ENCODE peak calls at places on chromosomes 16 and 17, in eight cellular contexts. One of them, this sample, is unnamed.

GRCh38 chr17:30344283-30345088 is 10.6 kb upstream of the TMIGD1 start:
- DNase-seq in HFFc6: no peak
- DNase-seq in fibroblast of lung: peak; percentile 75
- DNase-seq in CD8-positive, alpha-beta T cell: no peak
- DNase-seq in transverse colon: peak; percentile 72
- DNase-seq in A549: no peak
- DNase-seq in neural crest cell: no peak
- DNase-seq in lower leg skin: no peak
- DNase-seq in this sample: peak; percentile 61

GRCh38 chr16:7392206-7392605 is 59.6 kb downstream of the RBFOX1 start:
- DNase-seq in transverse colon: no peak
- DNase-seq in neural crest cell: no peak
- DNase-seq in A549: no peak
- DNase-seq in CD8-positive, alpha-beta T cell: no peak
- DNase-seq in lower leg skin: no peak
- DNase-seq in fibroblast of lung: no peak
- DNase-seq in HFFc6: no peak
- DNase-seq in this sample: no peak

GRCh38 chr17:8472663-8473062 is 37.0 kb downstream of the NDEL1 start:
- DNase-seq in transverse colon: no peak
- DNase-seq in HFFc6: no peak
- DNase-seq in neural crest cell: no peak
- DNase-seq in fibroblast of lung: no peak
- DNase-seq in CD8-positive, alpha-beta T cell: no peak
- DNase-seq in lower leg skin: no peak
- DNase-seq in A549: no peak
- DNase-seq in this sample: no peak

GRCh38 chr16:89426736-89427525 is 63.4 kb downstream of the ANKRD11 start:
- DNase-seq in neural crest cell: no peak
- DNase-seq in CD8-positive, alpha-beta T cell: no peak
- DNase-seq in fibroblast of lung: no peak
- DNase-seq in HFFc6: peak; percentile 38
- DNase-seq in lower leg skin: no peak
- DNase-seq in transverse colon: no peak
- DNase-seq in A549: no peak
- DNase-seq in this sample: no peak

GRCh38 chr16:3164121-3164991 is 23.6 kb upstream of the OR1F1 start:
- DNase-seq in fibroblast of lung: no peak
- DNase-seq in neural crest cell: no peak
- DNase-seq in lower leg skin: no peak
- DNase-seq in A549: no peak
- DNase-seq in CD8-positive, alpha-beta T cell: no peak
- DNase-seq in transverse colon: no peak
- DNase-seq in HFFc6: no peak
- DNase-seq in this sample: no peak

GRCh38 chr16:4386951-4387565 is 15.4 kb downstream of the VASN start:
- DNase-seq in lower leg skin: no peak
- DNase-seq in CD8-positive, alpha-beta T cell: no peak
- DNase-seq in transverse colon: no peak
- DNase-seq in neural crest cell: no peak
- DNase-seq in A549: no peak
- DNase-seq in fibroblast of lung: no peak
- DNase-seq in HFFc6: peak; percentile 12
- DNase-seq in this sample: no peak

GRCh38 chr16:80751167-80751566 is 53.2 kb downstream of the CDYL2 start:
- DNase-seq in CD8-positive, alpha-beta T cell: no peak
- DNase-seq in transverse colon: no peak
- DNase-seq in fibroblast of lung: peak; percentile 71
- DNase-seq in lower leg skin: no peak
- DNase-seq in A549: no peak
- DNase-seq in neural crest cell: no peak
- DNase-seq in HFFc6: peak; percentile 43
- DNase-seq in this sample: no peak

GRCh38 chr16:67311607-67312449 is 14.7 kb downstream of the KCTD19 start:
- DNase-seq in transverse colon: no peak
- DNase-seq in lower leg skin: no peak
- DNase-seq in A549: peak; percentile 92
- DNase-seq in HFFc6: peak; percentile 100
- DNase-seq in neural crest cell: no peak
- DNase-seq in CD8-positive, alpha-beta T cell: no peak
- DNase-seq in fibroblast of lung: peak; percentile 99
- DNase-seq in this sample: no peak

GRCh38 chr16:75580-76501 is 2.2 kb upstream of the MPG start:
- DNase-seq in CD8-positive, alpha-beta T cell: no peak
- DNase-seq in fibroblast of lung: peak; percentile 93
- DNase-seq in HFFc6: peak; percentile 49
- DNase-seq in A549: no peak
- DNase-seq in neural crest cell: peak; percentile 41
- DNase-seq in transverse colon: peak; percentile 71
- DNase-seq in lower leg skin: peak; percentile 82
- DNase-seq in this sample: no peak

GRCh38 chr16:67760206-67760605 is 41.1 kb upstream of the GFOD2 start:
- DNase-seq in CD8-positive, alpha-beta T cell: no peak
- DNase-seq in A549: no peak
- DNase-seq in neural crest cell: no peak
- DNase-seq in fibroblast of lung: no peak
- DNase-seq in HFFc6: no peak
- DNase-seq in transverse colon: no peak
- DNase-seq in lower leg skin: no peak
- DNase-seq in this sample: no peak

GRCh38 chr17:76147211-76148014 is 6.4 kb upstream of the FOXJ1 start:
- DNase-seq in neural crest cell: no peak
- DNase-seq in CD8-positive, alpha-beta T cell: no peak
- DNase-seq in lower leg skin: no peak
- DNase-seq in HFFc6: peak; percentile 15
- DNase-seq in fibroblast of lung: peak; percentile 48
- DNase-seq in transverse colon: no peak
- DNase-seq in A549: peak; percentile 64
- DNase-seq in this sample: no peak

GRCh38 chr17:44797809-44798208 is 32.3 kb downstream of the GJC1 start:
- DNase-seq in CD8-positive, alpha-beta T cell: no peak
- DNase-seq in HFFc6: no peak
- DNase-seq in lower leg skin: no peak
- DNase-seq in transverse colon: no peak
- DNase-seq in fibroblast of lung: peak; percentile 43
- DNase-seq in neural crest cell: no peak
- DNase-seq in A549: no peak
- DNase-seq in this sample: no peak

GRCh38 chr17:42684033-42684625 is 1.8 kb downstream of the CNTNAP1 start:
- DNase-seq in transverse colon: no peak
- DNase-seq in neural crest cell: no peak
- DNase-seq in CD8-positive, alpha-beta T cell: no peak
- DNase-seq in A549: no peak
- DNase-seq in HFFc6: no peak
- DNase-seq in lower leg skin: no peak
- DNase-seq in fibroblast of lung: no peak
- DNase-seq in this sample: no peak

GRCh38 chr16:4409081-4409932 is 7.1 kb downstream of the CORO7 start:
- DNase-seq in HFFc6: no peak
- DNase-seq in A549: peak; percentile 35
- DNase-seq in neural crest cell: no peak
- DNase-seq in fibroblast of lung: no peak
- DNase-seq in lower leg skin: no peak
- DNase-seq in transverse colon: no peak
- DNase-seq in CD8-positive, alpha-beta T cell: no peak
- DNase-seq in this sample: no peak

GRCh38 chr16:86664518-86665318 is 86.4 kb downstream of the FOXL1 start:
- DNase-seq in neural crest cell: no peak
- DNase-seq in CD8-positive, alpha-beta T cell: no peak
- DNase-seq in HFFc6: peak; percentile 95
- DNase-seq in lower leg skin: no peak
- DNase-seq in fibroblast of lung: peak; percentile 96
- DNase-seq in transverse colon: peak; percentile 67
- DNase-seq in A549: peak; percentile 67
- DNase-seq in this sample: peak; percentile 87

GRCh38 chr16:88338111-88338510 is 44.6 kb upstream of the ZNF469 start:
- DNase-seq in neural crest cell: no peak
- DNase-seq in lower leg skin: no peak
- DNase-seq in fibroblast of lung: no peak
- DNase-seq in A549: no peak
- DNase-seq in transverse colon: no peak
- DNase-seq in CD8-positive, alpha-beta T cell: no peak
- DNase-seq in HFFc6: no peak
- DNase-seq in this sample: no peak
- TF ChIP-seq CTCF in neural crest cell: no peak
- TF ChIP-seq CTCF in lower leg skin: no peak
- TF ChIP-seq CTCF in fibroblast of lung: no peak
- TF ChIP-seq CTCF in A549: no peak
- TF ChIP-seq CTCF in transverse colon: no peak
- TF ChIP-seq CTCF in CD8-positive, alpha-beta T cell: no peak
- TF ChIP-seq CTCF in HFFc6: peak; percentile 62
- TF ChIP-seq CTCF in this sample: no peak

GRCh38 chr16:49382916-49383315 is 9.3 kb downstream of the C16orf78 start:
- DNase-seq in CD8-positive, alpha-beta T cell: no peak
- DNase-seq in neural crest cell: peak; percentile 14
- DNase-seq in A549: no peak
- DNase-seq in HFFc6: no peak
- DNase-seq in transverse colon: peak; percentile 21
- DNase-seq in fibroblast of lung: no peak
- DNase-seq in lower leg skin: no peak
- DNase-seq in this sample: no peak
- TF ChIP-seq CTCF in CD8-positive, alpha-beta T cell: no peak
- TF ChIP-seq CTCF in neural crest cell: peak; percentile 31
- TF ChIP-seq CTCF in A549: no peak
- TF ChIP-seq CTCF in HFFc6: no peak
- TF ChIP-seq CTCF in transverse colon: no peak
- TF ChIP-seq CTCF in fibroblast of lung: no peak
- TF ChIP-seq CTCF in lower leg skin: no peak
- TF ChIP-seq CTCF in this sample: no peak

GRCh38 chr16:21302454-21302853 is 24.4 kb upstream of the CRYM start:
- DNase-seq in A549: no peak
- DNase-seq in neural crest cell: no peak
- DNase-seq in fibroblast of lung: peak; percentile 6
- DNase-seq in HFFc6: no peak
- DNase-seq in transverse colon: no peak
- DNase-seq in CD8-positive, alpha-beta T cell: no peak
- DNase-seq in lower leg skin: no peak
- DNase-seq in this sample: no peak

GRCh38 chr16:21302898-21303528 is 24.9 kb upstream of the CRYM start:
- DNase-seq in A549: peak; percentile 35
- DNase-seq in HFFc6: peak; percentile 78
- DNase-seq in transverse colon: peak; percentile 22
- DNase-seq in lower leg skin: peak; percentile 75
- DNase-seq in neural crest cell: no peak
- DNase-seq in fibroblast of lung: peak; percentile 89
- DNase-seq in CD8-positive, alpha-beta T cell: no peak
- DNase-seq in this sample: no peak

GRCh38 chr16:21300309-21301167 is 22.4 kb upstream of the CRYM start:
- DNase-seq in A549: peak; percentile 96
- DNase-seq in neural crest cell: peak; percentile 73
- DNase-seq in fibroblast of lung: peak; percentile 100
- DNase-seq in transverse colon: peak; percentile 97
- DNase-seq in CD8-positive, alpha-beta T cell: no peak
- DNase-seq in HFFc6: peak; percentile 100
- DNase-seq in lower leg skin: peak; percentile 99
- DNase-seq in this sample: peak; percentile 98

GRCh38 chr16:21301895-21302291 is 23.8 kb upstream of the CRYM start:
- DNase-seq in transverse colon: no peak
- DNase-seq in CD8-positive, alpha-beta T cell: no peak
- DNase-seq in HFFc6: no peak
- DNase-seq in fibroblast of lung: peak; percentile 28
- DNase-seq in A549: no peak
- DNase-seq in neural crest cell: no peak
- DNase-seq in lower leg skin: no peak
- DNase-seq in this sample: no peak

DNA sequence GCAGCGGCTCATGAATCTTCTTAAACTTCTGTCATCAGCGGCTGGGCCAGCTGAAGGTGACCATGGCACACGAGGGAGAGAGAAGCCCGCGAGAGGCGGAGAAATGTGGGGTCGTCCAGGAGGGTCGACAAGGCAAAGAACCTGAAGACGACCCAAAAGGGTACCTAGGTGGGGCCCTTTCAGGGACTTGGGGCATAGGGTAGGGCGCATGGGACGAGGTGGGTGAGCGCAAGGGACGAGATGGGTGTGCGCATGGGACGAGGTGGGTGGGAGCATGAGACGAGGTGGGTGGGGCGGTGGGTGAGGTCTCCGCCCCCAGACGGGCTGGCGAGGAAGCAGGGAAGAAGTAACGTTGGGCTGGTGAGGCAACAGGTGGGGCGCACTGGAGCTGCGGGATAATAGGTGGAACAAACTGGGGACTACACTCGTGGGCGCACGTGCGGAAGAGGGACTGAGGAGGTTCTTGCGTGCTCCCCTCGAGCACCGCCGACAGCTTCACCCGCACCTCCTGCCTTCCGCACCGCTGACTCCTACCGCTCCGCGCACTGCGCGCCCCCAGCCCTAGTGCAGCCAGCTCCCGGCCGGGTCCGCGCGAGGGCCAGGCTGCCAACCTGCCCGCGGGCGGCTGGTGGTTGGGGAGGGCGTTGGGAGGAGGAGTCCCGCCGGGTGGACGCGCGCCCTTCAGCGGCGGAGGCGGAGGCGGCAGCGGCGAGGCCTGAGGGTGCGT is 23.2 kb upstream of the CRYM start:
- DNase-seq in HFFc6: peak; percentile 57
- DNase-seq in transverse colon: peak; percentile 92
- DNase-seq in lower leg skin: peak; percentile 88
- DNase-seq in CD8-positive, alpha-beta T cell: no peak
- DNase-seq in fibroblast of lung: peak; percentile 57
- DNase-seq in neural crest cell: peak; percentile 47
- DNase-seq in A549: peak; percentile 91
- DNase-seq in this sample: peak; percentile 92
- TF ChIP-seq CTCF in HFFc6: peak; percentile 64
- TF ChIP-seq CTCF in transverse colon: peak; percentile 13
- TF ChIP-seq CTCF in lower leg skin: peak; percentile 8
- TF ChIP-seq CTCF in CD8-positive, alpha-beta T cell: no peak
- TF ChIP-seq CTCF in fibroblast of lung: peak; percentile 21
- TF ChIP-seq CTCF in neural crest cell: peak; percentile 31
- TF ChIP-seq CTCF in A549: peak; percentile 33
- TF ChIP-seq CTCF in this sample: peak; percentile 45

GRCh38 chr17:38619451-38619795 is 13.7 kb upstream of the SRCIN1 start:
- DNase-seq in CD8-positive, alpha-beta T cell: no peak
- DNase-seq in A549: no peak
- DNase-seq in lower leg skin: no peak
- DNase-seq in neural crest cell: no peak
- DNase-seq in HFFc6: no peak
- DNase-seq in transverse colon: no peak
- DNase-seq in fibroblast of lung: no peak
- DNase-seq in this sample: no peak

GRCh38 chr17:38620551-38621277 is 15.0 kb upstream of the SRCIN1 start:
- DNase-seq in HFFc6: no peak
- DNase-seq in transverse colon: no peak
- DNase-seq in A549: no peak
- DNase-seq in CD8-positive, alpha-beta T cell: no peak
- DNase-seq in fibroblast of lung: no peak
- DNase-seq in lower leg skin: no peak
- DNase-seq in neural crest cell: no peak
- DNase-seq in this sample: no peak

GRCh38 chr17:38619937-38620550 is 14.3 kb upstream of the SRCIN1 start:
- DNase-seq in lower leg skin: no peak
- DNase-seq in fibroblast of lung: no peak
- DNase-seq in neural crest cell: no peak
- DNase-seq in A549: no peak
- DNase-seq in transverse colon: no peak
- DNase-seq in CD8-positive, alpha-beta T cell: no peak
- DNase-seq in HFFc6: no peak
- DNase-seq in this sample: no peak

GRCh38 chr17:38617967-38618760 is 12.4 kb upstream of the SRCIN1 start:
- DNase-seq in CD8-positive, alpha-beta T cell: no peak
- DNase-seq in A549: no peak
- DNase-seq in fibroblast of lung: no peak
- DNase-seq in HFFc6: no peak
- DNase-seq in neural crest cell: no peak
- DNase-seq in lower leg skin: no peak
- DNase-seq in transverse colon: no peak
- DNase-seq in this sample: no peak

GRCh38 chr17:38621538-38621937 is 15.8 kb upstream of the SRCIN1 start:
- DNase-seq in HFFc6: no peak
- DNase-seq in transverse colon: no peak
- DNase-seq in CD8-positive, alpha-beta T cell: no peak
- DNase-seq in fibroblast of lung: no peak
- DNase-seq in lower leg skin: no peak
- DNase-seq in A549: no peak
- DNase-seq in neural crest cell: no peak
- DNase-seq in this sample: no peak
- TF ChIP-seq CTCF in HFFc6: no peak
- TF ChIP-seq CTCF in transverse colon: no peak
- TF ChIP-seq CTCF in CD8-positive, alpha-beta T cell: no peak
- TF ChIP-seq CTCF in fibroblast of lung: no peak
- TF ChIP-seq CTCF in lower leg skin: no peak
- TF ChIP-seq CTCF in A549: no peak
- TF ChIP-seq CTCF in neural crest cell: no peak
- TF ChIP-seq CTCF in this sample: no peak

This sample was measured in Calu3.